ENCODE peak calls at places on chromosomes 2 and 18, in ten cellular contexts. One of them, this sample, is unnamed.

GRCh38 chr2:97732436-97733340 is 19.3 kb downstream of the ZAP70 start:
- DNase-seq in Panc1: no peak
- DNase-seq in heart right ventricle: no peak
- DNase-seq in progenitor cell of endocrine pancreas: no peak
- DNase-seq in GM06990: no peak
- DNase-seq in brain microvascular endothelial cell: no peak
- DNase-seq in CD8-positive, alpha-beta T cell: no peak
- DNase-seq in ascending aorta: no peak
- DNase-seq in fibroblast of lung: no peak
- DNase-seq in astrocyte of the spinal cord: no peak
- DNase-seq in this sample: no peak

GRCh38 chr18:79936641-79937040 is 14.8 kb downstream of the SLC66A2 start:
- DNase-seq in progenitor cell of endocrine pancreas: no peak
- DNase-seq in fibroblast of lung: no peak
- DNase-seq in heart right ventricle: no peak
- DNase-seq in ascending aorta: no peak
- DNase-seq in astrocyte of the spinal cord: no peak
- DNase-seq in brain microvascular endothelial cell: no peak
- DNase-seq in CD8-positive, alpha-beta T cell: no peak
- DNase-seq in Panc1: no peak
- DNase-seq in GM06990: no peak
- DNase-seq in this sample: peak

GRCh38 chr2:165837122-165837521 is 43.1 kb upstream of the GALNT3 start:
- DNase-seq in CD8-positive, alpha-beta T cell: no peak
- DNase-seq in GM06990: no peak
- DNase-seq in brain microvascular endothelial cell: peak
- DNase-seq in astrocyte of the spinal cord: peak
- DNase-seq in ascending aorta: no peak
- DNase-seq in heart right ventricle: no peak
- DNase-seq in fibroblast of lung: peak
- DNase-seq in Panc1: no peak
- DNase-seq in progenitor cell of endocrine pancreas: no peak
- DNase-seq in this sample: no peak

GRCh38 chr2:102069311-102069974 is 73.1 kb upstream of the IL1R1 start:
- DNase-seq in progenitor cell of endocrine pancreas: no peak
- DNase-seq in ascending aorta: no peak
- DNase-seq in astrocyte of the spinal cord: no peak
- DNase-seq in brain microvascular endothelial cell: no peak
- DNase-seq in CD8-positive, alpha-beta T cell: no peak
- DNase-seq in heart right ventricle: no peak
- DNase-seq in GM06990: no peak
- DNase-seq in Panc1: no peak
- DNase-seq in fibroblast of lung: no peak
- DNase-seq in this sample: no peak

GRCh38 chr2:9113916-9114315 is 92.7 kb upstream of the ASAP2 start:
- DNase-seq in fibroblast of lung: no peak
- DNase-seq in CD8-positive, alpha-beta T cell: no peak
- DNase-seq in ascending aorta: no peak
- DNase-seq in progenitor cell of endocrine pancreas: no peak
- DNase-seq in astrocyte of the spinal cord: no peak
- DNase-seq in brain microvascular endothelial cell: no peak
- DNase-seq in GM06990: no peak
- DNase-seq in Panc1: no peak
- DNase-seq in heart right ventricle: no peak
- DNase-seq in this sample: no peak

GRCh38 chr2:134137182-134137595 is 116.7 kb upstream of the MGAT5 start:
- DNase-seq in Panc1: no peak
- DNase-seq in ascending aorta: no peak
- DNase-seq in CD8-positive, alpha-beta T cell: no peak
- DNase-seq in progenitor cell of endocrine pancreas: no peak
- DNase-seq in astrocyte of the spinal cord: peak
- DNase-seq in brain microvascular endothelial cell: no peak
- DNase-seq in heart right ventricle: peak
- DNase-seq in fibroblast of lung: peak
- DNase-seq in GM06990: no peak
- DNase-seq in this sample: no peak

GRCh38 chr2:231563378-231563961 is 29.2 kb upstream of the TEX44 start:
- DNase-seq in brain microvascular endothelial cell: peak
- DNase-seq in Panc1: peak
- DNase-seq in progenitor cell of endocrine pancreas: peak
- DNase-seq in CD8-positive, alpha-beta T cell: no peak
- DNase-seq in GM06990: no peak
- DNase-seq in astrocyte of the spinal cord: peak
- DNase-seq in heart right ventricle: peak
- DNase-seq in fibroblast of lung: peak
- DNase-seq in ascending aorta: no peak
- DNase-seq in this sample: no peak

GRCh38 chr18:22865354-22866116 is 67.6 kb upstream of the RBBP8 start:
- DNase-seq in brain microvascular endothelial cell: no peak
- DNase-seq in CD8-positive, alpha-beta T cell: no peak
- DNase-seq in heart right ventricle: no peak
- DNase-seq in astrocyte of the spinal cord: no peak
- DNase-seq in fibroblast of lung: no peak
- DNase-seq in ascending aorta: no peak
- DNase-seq in Panc1: no peak
- DNase-seq in progenitor cell of endocrine pancreas: no peak
- DNase-seq in GM06990: no peak
- DNase-seq in this sample: no peak

GRCh38 chr2:167212054-167212648 is 323.9 kb downstream of the XIRP2 start:
- DNase-seq in astrocyte of the spinal cord: peak
- DNase-seq in brain microvascular endothelial cell: peak
- DNase-seq in heart right ventricle: peak
- DNase-seq in ascending aorta: no peak
- DNase-seq in CD8-positive, alpha-beta T cell: no peak
- DNase-seq in Panc1: peak
- DNase-seq in GM06990: no peak
- DNase-seq in progenitor cell of endocrine pancreas: no peak
- DNase-seq in fibroblast of lung: peak
- DNase-seq in this sample: no peak

GRCh38 chr2:134715932-134716643 is 2.7 kb downstream of the TMEM163 start:
- DNase-seq in ascending aorta: no peak
- DNase-seq in heart right ventricle: no peak
- DNase-seq in brain microvascular endothelial cell: no peak
- DNase-seq in GM06990: no peak
- DNase-seq in Panc1: no peak
- DNase-seq in astrocyte of the spinal cord: no peak
- DNase-seq in fibroblast of lung: no peak
- DNase-seq in progenitor cell of endocrine pancreas: no peak
- DNase-seq in CD8-positive, alpha-beta T cell: no peak
- DNase-seq in this sample: no peak

GRCh38 chr18:48868468-48869466 is 82.0 kb downstream of the SMAD7 start:
- DNase-seq in ascending aorta: no peak
- DNase-seq in Panc1: no peak
- DNase-seq in CD8-positive, alpha-beta T cell: peak
- DNase-seq in fibroblast of lung: peak
- DNase-seq in brain microvascular endothelial cell: no peak
- DNase-seq in GM06990: peak
- DNase-seq in progenitor cell of endocrine pancreas: no peak
- DNase-seq in astrocyte of the spinal cord: no peak
- DNase-seq in heart right ventricle: no peak
- DNase-seq in this sample: peak

GRCh38 chr2:174683392-174683759 is 80.9 kb downstream of the CHRNA1 start:
- DNase-seq in CD8-positive, alpha-beta T cell: no peak
- DNase-seq in Panc1: no peak
- DNase-seq in brain microvascular endothelial cell: peak
- DNase-seq in astrocyte of the spinal cord: peak
- DNase-seq in GM06990: no peak
- DNase-seq in ascending aorta: no peak
- DNase-seq in heart right ventricle: no peak
- DNase-seq in fibroblast of lung: peak
- DNase-seq in progenitor cell of endocrine pancreas: no peak
- DNase-seq in this sample: no peak

GRCh38 chr2:69784228-69784627 is 42.3 kb downstream of the ANXA4 start:
- DNase-seq in Panc1: no peak
- DNase-seq in brain microvascular endothelial cell: no peak
- DNase-seq in ascending aorta: no peak
- DNase-seq in heart right ventricle: no peak
- DNase-seq in progenitor cell of endocrine pancreas: no peak
- DNase-seq in CD8-positive, alpha-beta T cell: no peak
- DNase-seq in astrocyte of the spinal cord: no peak
- DNase-seq in fibroblast of lung: no peak
- DNase-seq in GM06990: no peak
- DNase-seq in this sample: no peak

DNA sequence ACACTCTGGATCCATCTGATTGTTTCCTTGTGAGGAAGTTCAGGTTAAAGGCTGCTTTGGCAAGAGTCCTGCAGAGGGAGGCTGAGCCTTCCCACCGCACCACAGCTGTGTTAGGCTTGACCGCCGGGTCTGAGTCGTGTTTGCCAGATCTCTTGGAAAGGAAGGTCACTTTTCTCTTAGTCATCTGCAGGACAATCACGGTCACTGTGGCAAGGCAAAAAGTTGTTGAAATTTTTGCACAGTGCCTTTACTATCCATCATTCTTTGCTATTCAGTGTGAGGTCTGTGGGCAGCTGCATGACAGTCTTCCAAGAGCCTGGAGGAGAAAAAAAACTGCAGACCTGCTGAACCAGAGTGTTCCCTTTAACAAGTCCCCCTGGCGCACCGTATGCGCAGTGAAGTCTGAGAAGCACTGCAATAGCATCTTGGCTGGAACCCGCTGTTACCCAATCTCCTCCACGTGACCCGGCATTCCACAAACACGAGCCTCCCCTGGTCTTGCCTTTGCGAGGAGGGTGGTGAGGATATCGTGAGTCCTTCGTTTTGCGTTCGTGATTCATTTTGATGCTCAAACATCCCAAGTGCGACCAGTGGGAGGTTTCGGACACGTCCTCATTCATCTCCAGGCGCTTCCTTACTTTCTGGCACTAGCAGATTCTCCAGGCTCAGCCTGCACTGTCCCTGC is 23.0 kb downstream of the BIN1 start:
- DNase-seq in ascending aorta: no peak
- DNase-seq in heart right ventricle: peak
- DNase-seq in progenitor cell of endocrine pancreas: no peak
- DNase-seq in astrocyte of the spinal cord: peak
- DNase-seq in Panc1: no peak
- DNase-seq in CD8-positive, alpha-beta T cell: no peak
- DNase-seq in GM06990: no peak
- DNase-seq in fibroblast of lung: peak
- DNase-seq in brain microvascular endothelial cell: peak
- DNase-seq in this sample: no peak
- TF ChIP-seq CTCF in ascending aorta: no peak
- TF ChIP-seq CTCF in heart right ventricle: no peak
- TF ChIP-seq CTCF in progenitor cell of endocrine pancreas: no peak
- TF ChIP-seq CTCF in astrocyte of the spinal cord: no peak
- TF ChIP-seq CTCF in Panc1: no peak
- TF ChIP-seq CTCF in CD8-positive, alpha-beta T cell: no peak
- TF ChIP-seq CTCF in GM06990: no peak
- TF ChIP-seq CTCF in fibroblast of lung: no peak
- TF ChIP-seq CTCF in brain microvascular endothelial cell: peak
- TF ChIP-seq CTCF in this sample: no peak

DNA sequence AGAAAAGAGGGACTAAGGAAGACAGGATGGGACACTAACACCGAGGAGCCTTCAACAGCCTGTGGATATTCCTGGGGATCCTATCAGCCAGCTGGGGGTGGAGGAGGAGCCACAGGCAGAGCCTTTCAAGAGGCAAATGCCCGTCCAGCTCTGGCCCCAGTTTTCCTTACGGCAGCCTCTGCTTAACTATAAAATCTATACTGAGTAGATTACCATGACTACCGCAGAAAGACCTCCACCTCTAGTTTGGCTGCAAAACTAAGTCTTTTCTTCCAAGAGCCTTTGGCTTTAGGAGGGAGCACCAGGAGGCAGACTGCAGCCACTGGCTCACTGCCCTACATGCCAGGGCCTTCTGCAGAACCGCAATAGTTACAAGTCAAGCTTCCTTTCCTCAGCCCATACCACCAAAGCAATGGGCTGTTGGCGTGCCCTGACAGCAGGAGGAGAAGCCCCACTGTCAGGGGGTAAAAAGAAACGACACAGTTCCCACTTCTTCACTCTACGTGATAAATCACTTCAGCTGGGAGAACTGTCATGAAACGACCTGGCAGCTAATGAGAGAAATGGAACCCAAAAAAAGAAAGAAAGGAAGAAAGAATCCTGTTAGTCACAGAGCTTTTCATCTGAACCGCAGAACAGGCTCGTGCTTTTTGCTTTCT is 25.1 kb upstream of the CREB1 start:
- DNase-seq in heart right ventricle: peak
- DNase-seq in GM06990: no peak
- DNase-seq in Panc1: no peak
- DNase-seq in brain microvascular endothelial cell: peak
- DNase-seq in astrocyte of the spinal cord: peak
- DNase-seq in progenitor cell of endocrine pancreas: no peak
- DNase-seq in fibroblast of lung: peak
- DNase-seq in ascending aorta: no peak
- DNase-seq in CD8-positive, alpha-beta T cell: no peak
- DNase-seq in this sample: no peak
- TF ChIP-seq CTCF in heart right ventricle: no peak
- TF ChIP-seq CTCF in GM06990: no peak
- TF ChIP-seq CTCF in Panc1: no peak
- TF ChIP-seq CTCF in brain microvascular endothelial cell: peak
- TF ChIP-seq CTCF in astrocyte of the spinal cord: peak
- TF ChIP-seq CTCF in progenitor cell of endocrine pancreas: no peak
- TF ChIP-seq CTCF in fibroblast of lung: no peak
- TF ChIP-seq CTCF in ascending aorta: no peak
- TF ChIP-seq CTCF in CD8-positive, alpha-beta T cell: no peak
- TF ChIP-seq CTCF in this sample: no peak

DNA sequence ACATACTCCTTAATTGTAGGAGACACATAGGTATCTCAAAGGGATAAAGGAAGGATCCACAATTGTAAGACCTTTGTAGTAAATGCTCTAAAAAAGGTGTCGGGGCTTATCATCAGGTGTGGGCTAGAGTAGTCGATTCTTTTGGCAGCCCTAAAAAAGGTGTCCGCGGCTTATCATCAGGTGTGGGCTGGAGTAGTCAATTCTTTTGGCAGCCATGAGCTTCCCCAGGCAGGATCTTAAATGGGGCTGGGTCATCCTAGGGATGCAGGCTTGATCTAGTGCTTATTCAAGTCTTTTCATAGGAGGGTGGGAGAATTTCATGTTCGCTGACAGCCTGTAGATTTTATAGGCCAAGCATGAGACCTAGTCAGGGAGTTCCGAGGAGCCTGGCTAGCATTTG is 406.4 kb upstream of the VWC2L start:
- DNase-seq in brain microvascular endothelial cell: no peak
- DNase-seq in CD8-positive, alpha-beta T cell: no peak
- DNase-seq in GM06990: no peak
- DNase-seq in ascending aorta: no peak
- DNase-seq in Panc1: no peak
- DNase-seq in fibroblast of lung: no peak
- DNase-seq in astrocyte of the spinal cord: no peak
- DNase-seq in progenitor cell of endocrine pancreas: no peak
- DNase-seq in heart right ventricle: no peak
- DNase-seq in this sample: no peak
- TF ChIP-seq CTCF in brain microvascular endothelial cell: no peak
- TF ChIP-seq CTCF in CD8-positive, alpha-beta T cell: no peak
- TF ChIP-seq CTCF in GM06990: no peak
- TF ChIP-seq CTCF in ascending aorta: no peak
- TF ChIP-seq CTCF in Panc1: no peak
- TF ChIP-seq CTCF in fibroblast of lung: no peak
- TF ChIP-seq CTCF in astrocyte of the spinal cord: no peak
- TF ChIP-seq CTCF in progenitor cell of endocrine pancreas: no peak
- TF ChIP-seq CTCF in heart right ventricle: no peak
- TF ChIP-seq CTCF in this sample: no peak

DNA sequence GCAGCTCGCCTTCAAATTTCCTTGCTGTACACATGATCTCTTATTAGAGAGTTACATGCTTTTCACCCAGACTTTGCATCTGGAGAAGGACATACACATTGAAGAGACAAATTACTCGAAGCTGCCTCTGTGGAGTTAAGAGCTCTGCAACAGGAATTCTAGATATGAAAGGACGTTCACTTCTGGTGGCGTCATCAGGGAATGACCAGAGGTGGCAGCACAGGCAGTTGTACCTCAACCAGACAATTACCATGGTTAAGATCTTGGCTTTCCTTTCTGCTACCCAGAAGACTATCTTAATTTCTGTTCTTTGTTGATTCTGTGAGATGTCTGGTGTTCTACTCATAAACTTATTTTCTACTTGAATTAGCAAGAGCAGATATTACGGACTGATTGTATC is 39.1 kb upstream of the MC4R start:
- DNase-seq in astrocyte of the spinal cord: no peak
- DNase-seq in CD8-positive, alpha-beta T cell: no peak
- DNase-seq in heart right ventricle: no peak
- DNase-seq in fibroblast of lung: no peak
- DNase-seq in Panc1: no peak
- DNase-seq in GM06990: no peak
- DNase-seq in progenitor cell of endocrine pancreas: no peak
- DNase-seq in ascending aorta: no peak
- DNase-seq in brain microvascular endothelial cell: no peak
- DNase-seq in this sample: no peak
- TF ChIP-seq CTCF in astrocyte of the spinal cord: peak
- TF ChIP-seq CTCF in CD8-positive, alpha-beta T cell: no peak
- TF ChIP-seq CTCF in heart right ventricle: no peak
- TF ChIP-seq CTCF in fibroblast of lung: no peak
- TF ChIP-seq CTCF in Panc1: peak
- TF ChIP-seq CTCF in GM06990: peak
- TF ChIP-seq CTCF in progenitor cell of endocrine pancreas: peak
- TF ChIP-seq CTCF in ascending aorta: no peak
- TF ChIP-seq CTCF in brain microvascular endothelial cell: peak
- TF ChIP-seq CTCF in this sample: no peak

This sample was measured in activated B cell treated with CpG ODN at 0.5 μM for 24 hours.